ENCODE peak calls at places on chromosomes 6 and 20, in five cellular contexts. H, P, I, F and R are unnamed samples.

GRCh38 chr6:47034919-47035318 is 7.2 kb downstream of the ADGRF1 start:
- DNase-seq in H (peak), I (no peak), F (no peak), P (no peak), R (peak)

GRCh38 chr20:48600470-48600945 is 227.3 kb downstream of the PREX1 start:
- DNase-seq in P (no peak), F (no peak), I (no peak), H (no peak), R (no peak)

GRCh38 chr6:44563397-44563796 is 175.9 kb downstream of the CDC5L start:
- DNase-seq in P (peak), F (no peak), I (no peak), H (peak), R (no peak)

GRCh38 chr20:62552613-62553012 is 76.8 kb upstream of the GATA5 start:
- DNase-seq in P (no peak), I (no peak), H (no peak), F (no peak), R (no peak)

GRCh38 chr20:6559791-6560190 is 207.7 kb upstream of the BMP2 start:
- DNase-seq in F (no peak), I (no peak), P (no peak), H (no peak), R (no peak)

GRCh38 chr20:38049800-38050199 is 16.3 kb downstream of the RPRD1B start:
- DNase-seq in H (no peak), I (no peak), P (no peak), F (no peak), R (no peak)

GRCh38 chr6:34305982-34306702 is 57.3 kb upstream of the SMIM29 start:
- DNase-seq in I (no peak), H (no peak), P (no peak), F (no peak), R (peak)

GRCh38 chr6:159952289-159953005 is 16.4 kb upstream of the IGF2R start:
- DNase-seq in F (no peak), I (no peak), H (no peak), P (no peak), R (peak)

GRCh38 chr6:144335914-144336313 is 50.8 kb downstream of the UTRN start:
- DNase-seq in F (peak), H (no peak), I (no peak), P (peak), R (no peak)

GRCh38 chr6:136757150-136757549 is 35.1 kb downstream of the MAP3K5 start:
- DNase-seq in F (no peak), P (no peak), H (no peak), I (no peak), R (peak)

GRCh38 chr6:165848099-165848461 is 185.0 kb upstream of the PDE10A start:
- DNase-seq in F (no peak), H (peak), I (no peak), P (no peak), R (peak)

GRCh38 chr20:35598899-35599775 is 16.5 kb upstream of the SPAG4 start:
- DNase-seq in F (no peak), I (no peak), H (no peak), P (no peak), R (no peak)

GRCh38 chr6:42375905-42376304 is 75.8 kb downstream of the TRERF1 start:
- DNase-seq in I (no peak), F (no peak), H (no peak), P (no peak), R (no peak)

GRCh38 chr20:32920066-32920465 is 61.3 kb downstream of the EFCAB8 start:
- DNase-seq in H (no peak), F (no peak), P (no peak), I (no peak), R (no peak)

GRCh38 chr6:138289739-138290138 is 71.4 kb upstream of the PBOV1 start:
- DNase-seq in F (no peak), H (peak), I (no peak), P (peak), R (peak)

GRCh38 chr6:155709262-155709661 is 253.6 kb upstream of the NOX3 start:
- DNase-seq in H (no peak), P (no peak), I (no peak), F (no peak), R (no peak)

GRCh38 chr20:36802326-36803223 is 29.0 kb upstream of the DSN1 start:
- DNase-seq in P (no peak), F (no peak), I (no peak), H (no peak), R (no peak)

GRCh38 chr6:53375851-53376250 is 27.1 kb upstream of the ELOVL5 start:
- DNase-seq in I (no peak), F (no peak), H (no peak), P (no peak), R (no peak)

GRCh38 chr20:57342829-57343228 is 8.2 kb upstream of the RAE1 start:
- DNase-seq in F (no peak), P (no peak), H (no peak), I (no peak), R (no peak)

GRCh38 chr6:136069119-136069518 is 181.0 kb downstream of the MTFR2 start:
- DNase-seq in H (no peak), P (no peak), F (no peak), I (no peak), R (no peak)

GRCh38 chr6:29552512-29553051 is 7.0 kb downstream of the UBD start:
- DNase-seq in H (peak), F (peak), P (no peak), I (peak), R (peak)

GRCh38 chr20:37228111-37228510 is 33.5 kb downstream of the GHRH start:
- DNase-seq in H (no peak), P (no peak), F (no peak), I (no peak), R (peak)

GRCh38 chr6:110708295-110708965 is 106.8 kb downstream of the CDK19 start:
- DNase-seq in H (peak), I (no peak), F (no peak), P (no peak), R (no peak)

GRCh38 chr6:125748534-125749111 is 809 bp upstream of the HEY2 start:
- DNase-seq in I (no peak), P (no peak), F (no peak), H (no peak), R (peak)

GRCh38 chr6:142387997-142388815 is 86.4 kb downstream of the ADGRG6 start:
- DNase-seq in F (no peak), H (peak), I (peak), P (no peak), R (peak)

GRCh38 chr20:38304845-38305447 is 990 bp downstream of the BPI start:
- DNase-seq in F (peak), I (peak), H (peak), P (peak), R (peak)

GRCh38 chr6:43776115-43776798 is 6.2 kb downstream of the VEGFA start:
- DNase-seq in I (no peak), P (no peak), F (peak), H (no peak), R (no peak)

GRCh38 chr20:19756756-19757486 is 1.1 kb upstream of the RIN2 start:
- DNase-seq in I (no peak), P (no peak), H (no peak), F (no peak), R (peak)

GRCh38 chr6:15079288-15079817 is 166.5 kb upstream of the JARID2 start:
- DNase-seq in F (no peak), I (no peak), H (no peak), P (no peak), R (peak)

GRCh38 chr6:156901309-156902019 is 124.3 kb downstream of the ARID1B start:
- DNase-seq in I (no peak), P (no peak), F (no peak), H (no peak), R (no peak)

GRCh38 chr20:10524643-10525042 is 89.5 kb downstream of the SLX4IP start:
- DNase-seq in P (no peak), H (no peak), I (no peak), F (no peak), R (peak)

GRCh38 chr20:535958-536357 is 7.6 kb downstream of the CSNK2A1 start:
- DNase-seq in H (no peak), F (peak), I (no peak), P (no peak), R (no peak)

GRCh38 chr6:73985891-73986290 is 289.9 kb downstream of the CD109 start:
- DNase-seq in F (no peak), I (no peak), H (peak), P (no peak), R (no peak)